ENCODE peak calls at places on chromosome 14, in eight cellular contexts. One of them, this sample, is unnamed.

GRCh38 chr14:23381017-23381375 is 4.2 kb downstream of the CMTM5 start:
- DNase-seq in PC-3: no peak
- DNase-seq in SJSA1: no peak
- DNase-seq in heart right ventricle: no peak
- DNase-seq in spleen: no peak
- DNase-seq in prostate gland: no peak
- DNase-seq in CD8-positive, alpha-beta T cell: no peak
- DNase-seq in uterus: no peak
- DNase-seq in this sample: no peak

GRCh38 chr14:54175298-54175942 is 218.8 kb upstream of the BMP4 start:
- DNase-seq in PC-3: peak; percentile 100
- DNase-seq in SJSA1: peak; percentile 59
- DNase-seq in heart right ventricle: no peak
- DNase-seq in spleen: no peak
- DNase-seq in prostate gland: peak; percentile 59
- DNase-seq in CD8-positive, alpha-beta T cell: peak; percentile 8
- DNase-seq in uterus: peak; percentile 61
- DNase-seq in this sample: peak; percentile 49

GRCh38 chr14:97779140-97779539 is 982.0 kb downstream of the VRK1 start:
- DNase-seq in PC-3: no peak
- DNase-seq in SJSA1: no peak
- DNase-seq in heart right ventricle: no peak
- DNase-seq in spleen: no peak
- DNase-seq in prostate gland: no peak
- DNase-seq in CD8-positive, alpha-beta T cell: no peak
- DNase-seq in uterus: no peak
- DNase-seq in this sample: no peak

GRCh38 chr14:34297786-34298520 is 164.1 kb downstream of the SPTSSA start:
- DNase-seq in PC-3: no peak
- DNase-seq in SJSA1: no peak
- DNase-seq in heart right ventricle: no peak
- DNase-seq in spleen: no peak
- DNase-seq in prostate gland: no peak
- DNase-seq in CD8-positive, alpha-beta T cell: no peak
- DNase-seq in uterus: no peak
- DNase-seq in this sample: no peak

GRCh38 chr14:33589334-33589733 is 361.5 kb downstream of the EGLN3 start:
- DNase-seq in PC-3: peak; percentile 98
- DNase-seq in SJSA1: no peak
- DNase-seq in heart right ventricle: no peak
- DNase-seq in spleen: no peak
- DNase-seq in prostate gland: peak; percentile 5
- DNase-seq in CD8-positive, alpha-beta T cell: no peak
- DNase-seq in uterus: peak; percentile 14
- DNase-seq in this sample: no peak

GRCh38 chr14:101980700-101981099 is 16.3 kb downstream of the DYNC1H1 start:
- DNase-seq in PC-3: peak; percentile 98
- DNase-seq in SJSA1: peak; percentile 76
- DNase-seq in heart right ventricle: no peak
- DNase-seq in spleen: no peak
- DNase-seq in prostate gland: peak; percentile 84
- DNase-seq in CD8-positive, alpha-beta T cell: no peak
- DNase-seq in uterus: peak; percentile 86
- DNase-seq in this sample: no peak

GRCh38 chr14:81243499-81243898 is 22.7 kb upstream of the GTF2A1 start:
- DNase-seq in PC-3: no peak
- DNase-seq in SJSA1: no peak
- DNase-seq in heart right ventricle: no peak
- DNase-seq in spleen: no peak
- DNase-seq in prostate gland: no peak
- DNase-seq in CD8-positive, alpha-beta T cell: no peak
- DNase-seq in uterus: no peak
- DNase-seq in this sample: no peak

GRCh38 chr14:79514700-79515099 is 696.6 kb downstream of the DIO2 start:
- DNase-seq in PC-3: peak; percentile 75
- DNase-seq in SJSA1: peak; percentile 40
- DNase-seq in heart right ventricle: no peak
- DNase-seq in spleen: no peak
- DNase-seq in prostate gland: no peak
- DNase-seq in CD8-positive, alpha-beta T cell: no peak
- DNase-seq in uterus: no peak
- DNase-seq in this sample: no peak

GRCh38 chr14:49134940-49135339 is 451.2 kb downstream of the RPS29 start:
- DNase-seq in PC-3: peak; percentile 15
- DNase-seq in SJSA1: no peak
- DNase-seq in heart right ventricle: no peak
- DNase-seq in spleen: no peak
- DNase-seq in prostate gland: no peak
- DNase-seq in CD8-positive, alpha-beta T cell: no peak
- DNase-seq in uterus: no peak
- DNase-seq in this sample: no peak

GRCh38 chr14:101918125-101918989 is 46.0 kb upstream of the DYNC1H1 start:
- DNase-seq in PC-3: no peak
- DNase-seq in SJSA1: no peak
- DNase-seq in heart right ventricle: no peak
- DNase-seq in spleen: no peak
- DNase-seq in prostate gland: no peak
- DNase-seq in CD8-positive, alpha-beta T cell: no peak
- DNase-seq in uterus: no peak
- DNase-seq in this sample: no peak

GRCh38 chr14:41718477-41719166 is 111.9 kb downstream of the LRFN5 start:
- DNase-seq in PC-3: peak; percentile 53
- DNase-seq in SJSA1: no peak
- DNase-seq in heart right ventricle: no peak
- DNase-seq in spleen: no peak
- DNase-seq in prostate gland: no peak
- DNase-seq in CD8-positive, alpha-beta T cell: no peak
- DNase-seq in uterus: no peak
- DNase-seq in this sample: no peak

GRCh38 chr14:23787436-23787835 is 151.3 kb downstream of the DHRS2 start:
- DNase-seq in PC-3: no peak
- DNase-seq in SJSA1: no peak
- DNase-seq in heart right ventricle: no peak
- DNase-seq in spleen: no peak
- DNase-seq in prostate gland: no peak
- DNase-seq in CD8-positive, alpha-beta T cell: no peak
- DNase-seq in uterus: no peak
- DNase-seq in this sample: no peak

GRCh38 chr14:54487771-54488170 is 1.0 kb downstream of the GMFB start:
- DNase-seq in PC-3: peak; percentile 57
- DNase-seq in SJSA1: no peak
- DNase-seq in heart right ventricle: no peak
- DNase-seq in spleen: no peak
- DNase-seq in prostate gland: no peak
- DNase-seq in CD8-positive, alpha-beta T cell: no peak
- DNase-seq in uterus: no peak
- DNase-seq in this sample: no peak

GRCh38 chr14:101353422-101353821 is 207.9 kb upstream of the DIO3 start:
- DNase-seq in PC-3: no peak
- DNase-seq in SJSA1: peak; percentile 18
- DNase-seq in heart right ventricle: no peak
- DNase-seq in spleen: no peak
- DNase-seq in prostate gland: no peak
- DNase-seq in CD8-positive, alpha-beta T cell: no peak
- DNase-seq in uterus: no peak
- DNase-seq in this sample: no peak

GRCh38 chr14:61802010-61802621 is 39.9 kb downstream of the SNAPC1 start:
- DNase-seq in PC-3: no peak
- DNase-seq in SJSA1: no peak
- DNase-seq in heart right ventricle: no peak
- DNase-seq in spleen: no peak
- DNase-seq in prostate gland: no peak
- DNase-seq in CD8-positive, alpha-beta T cell: no peak
- DNase-seq in uterus: no peak
- DNase-seq in this sample: no peak

GRCh38 chr14:89294872-89295271 is 122.2 kb downstream of the FOXN3 start:
- DNase-seq in PC-3: no peak
- DNase-seq in SJSA1: no peak
- DNase-seq in heart right ventricle: no peak
- DNase-seq in spleen: no peak
- DNase-seq in prostate gland: no peak
- DNase-seq in CD8-positive, alpha-beta T cell: no peak
- DNase-seq in uterus: no peak
- DNase-seq in this sample: no peak

GRCh38 chr14:102659797-102660196 is 67.3 kb downstream of the RCOR1 start:
- DNase-seq in PC-3: peak; percentile 47
- DNase-seq in SJSA1: no peak
- DNase-seq in heart right ventricle: no peak
- DNase-seq in spleen: no peak
- DNase-seq in prostate gland: no peak
- DNase-seq in CD8-positive, alpha-beta T cell: no peak
- DNase-seq in uterus: no peak
- DNase-seq in this sample: no peak

GRCh38 chr14:101965145-101965531 is 765 bp downstream of the DYNC1H1 start:
- DNase-seq in PC-3: peak; percentile 44
- DNase-seq in SJSA1: peak; percentile 61
- DNase-seq in heart right ventricle: peak; percentile 68
- DNase-seq in spleen: peak; percentile 91
- DNase-seq in prostate gland: peak; percentile 60
- DNase-seq in CD8-positive, alpha-beta T cell: peak; percentile 39
- DNase-seq in uterus: peak; percentile 55
- DNase-seq in this sample: peak; percentile 82

GRCh38 chr14:24432259-24433131 is 2.7 kb downstream of the KHNYN start:
- DNase-seq in PC-3: no peak
- DNase-seq in SJSA1: no peak
- DNase-seq in heart right ventricle: no peak
- DNase-seq in spleen: peak; percentile 86
- DNase-seq in prostate gland: no peak
- DNase-seq in CD8-positive, alpha-beta T cell: no peak
- DNase-seq in uterus: peak; percentile 30
- DNase-seq in this sample: no peak

GRCh38 chr14:90302529-90303303 is 29.0 kb downstream of the NRDE2 start:
- DNase-seq in PC-3: no peak
- DNase-seq in SJSA1: no peak
- DNase-seq in heart right ventricle: no peak
- DNase-seq in spleen: no peak
- DNase-seq in prostate gland: no peak
- DNase-seq in CD8-positive, alpha-beta T cell: no peak
- DNase-seq in uterus: no peak
- DNase-seq in this sample: no peak

GRCh38 chr14:94536836-94537235 is 24.4 kb upstream of the SERPINA4 start:
- DNase-seq in PC-3: peak; percentile 5
- DNase-seq in SJSA1: no peak
- DNase-seq in heart right ventricle: no peak
- DNase-seq in spleen: no peak
- DNase-seq in prostate gland: no peak
- DNase-seq in CD8-positive, alpha-beta T cell: no peak
- DNase-seq in uterus: no peak
- DNase-seq in this sample: no peak

GRCh38 chr14:70811065-70811464 is 1.8 kb upstream of the MAP3K9 start:
- DNase-seq in PC-3: peak; percentile 58
- DNase-seq in SJSA1: no peak
- DNase-seq in heart right ventricle: no peak
- DNase-seq in spleen: no peak
- DNase-seq in prostate gland: no peak
- DNase-seq in CD8-positive, alpha-beta T cell: no peak
- DNase-seq in uterus: no peak
- DNase-seq in this sample: peak; percentile 31
- H3K4me3 ChIP-seq in PC-3: peak overlapping the region; percentile 83
- H3K4me3 ChIP-seq in SJSA1: no peak overlapping the region
- H3K4me3 ChIP-seq in heart right ventricle: no peak overlapping the region
- H3K4me3 ChIP-seq in spleen: no peak overlapping the region
- H3K4me3 ChIP-seq in prostate gland: no peak overlapping the region
- H3K4me3 ChIP-seq in CD8-positive, alpha-beta T cell: no peak overlapping the region
- H3K4me3 ChIP-seq in uterus: no peak overlapping the region
- H3K4me3 ChIP-seq in this sample: no peak overlapping the region

DNA sequence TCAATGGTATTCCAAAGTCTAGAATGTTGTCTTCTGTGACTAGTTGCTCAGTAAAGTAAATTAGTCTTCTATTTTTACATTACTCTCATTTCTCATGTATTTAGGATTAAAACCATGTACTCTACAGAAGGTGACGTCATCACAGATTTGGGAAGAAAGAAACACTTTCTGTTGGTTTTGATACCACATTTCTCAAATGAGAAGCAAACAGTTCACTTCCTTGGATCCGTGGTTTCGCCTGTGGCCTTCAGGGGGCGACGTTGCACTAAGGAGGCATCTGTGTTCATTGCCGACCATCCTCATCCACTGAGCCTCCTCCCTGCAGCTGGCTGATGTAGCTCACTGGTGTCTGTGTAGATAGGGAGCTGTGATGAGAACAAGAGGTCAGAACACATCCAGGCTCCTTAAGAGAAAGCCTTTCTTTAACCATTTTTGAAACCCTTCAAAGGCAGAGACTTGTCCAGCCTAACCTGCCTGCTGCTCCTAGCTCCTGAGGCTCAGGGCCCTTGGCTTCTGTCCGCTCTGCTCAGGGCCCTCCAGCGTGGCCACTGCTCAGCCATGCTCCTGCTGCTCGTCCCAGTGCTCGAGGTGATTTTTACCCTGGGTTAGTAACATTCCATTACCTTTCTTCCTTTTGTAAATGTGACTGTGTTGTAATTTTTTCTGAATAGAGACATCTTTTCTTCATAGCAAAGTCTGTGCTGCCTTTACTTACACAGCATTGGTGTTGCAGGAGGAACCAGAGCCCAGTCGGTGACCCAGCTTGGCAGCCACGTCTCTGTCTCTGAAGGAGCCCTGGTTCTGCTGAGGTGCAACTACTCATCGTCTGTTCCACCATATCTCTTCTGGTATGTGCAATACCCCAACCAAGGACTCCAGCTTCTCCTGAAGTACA is 220.6 kb upstream of the OR4E1 start:
- DNase-seq in PC-3: peak; percentile 35
- DNase-seq in SJSA1: no peak
- DNase-seq in heart right ventricle: no peak
- DNase-seq in spleen: peak; percentile 71
- DNase-seq in prostate gland: no peak
- DNase-seq in CD8-positive, alpha-beta T cell: no peak
- DNase-seq in uterus: no peak
- DNase-seq in this sample: peak; percentile 25
- H3K36me3 ChIP-seq in PC-3: no peaks in the 10 kb centered on the region
- H3K36me3 ChIP-seq in SJSA1: no peaks in the 10 kb centered on the region
- H3K36me3 ChIP-seq in heart right ventricle: no peaks in the 10 kb centered on the region
- H3K36me3 ChIP-seq in spleen: no peaks in the 10 kb centered on the region
- H3K36me3 ChIP-seq in prostate gland: no peaks in the 10 kb centered on the region
- H3K36me3 ChIP-seq in CD8-positive, alpha-beta T cell: no peaks in the 10 kb centered on the region
- H3K36me3 ChIP-seq in uterus: no peaks in the 10 kb centered on the region
- H3K36me3 ChIP-seq in this sample: no peaks in the 10 kb centered on the region

DNA sequence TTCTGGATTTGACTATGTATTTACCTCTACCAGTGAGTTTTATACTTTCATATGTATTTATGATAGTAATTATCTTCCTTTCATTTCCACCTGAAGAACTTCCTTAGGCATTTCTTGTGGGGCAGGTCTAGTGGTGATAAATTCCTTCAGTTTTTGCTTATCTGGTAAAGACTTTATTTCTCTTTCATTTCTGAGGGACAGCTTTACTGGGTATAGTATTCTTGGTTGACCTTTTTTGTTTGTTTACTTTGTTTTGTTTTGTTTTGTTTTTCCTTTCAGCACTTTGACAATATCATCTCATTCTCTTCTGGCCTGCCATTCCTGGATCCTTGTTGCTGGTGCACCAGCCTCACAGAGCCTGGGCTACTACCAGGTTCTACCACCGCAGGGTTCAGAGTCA is 53.9 kb upstream of the NFKBIA start:
- DNase-seq in PC-3: no peak
- DNase-seq in SJSA1: no peak
- DNase-seq in heart right ventricle: no peak
- DNase-seq in spleen: no peak
- DNase-seq in prostate gland: no peak
- DNase-seq in CD8-positive, alpha-beta T cell: no peak
- DNase-seq in uterus: no peak
- DNase-seq in this sample: no peak
- H3K4me1 ChIP-seq in PC-3: no peaks in the 10 kb centered on the region
- H3K4me1 ChIP-seq in SJSA1: no peaks in the 10 kb centered on the region
- H3K4me1 ChIP-seq in heart right ventricle: no peaks in the 10 kb centered on the region
- H3K4me1 ChIP-seq in spleen: no peaks in the 10 kb centered on the region
- H3K4me1 ChIP-seq in prostate gland: no peaks in the 10 kb centered on the region
- H3K4me1 ChIP-seq in CD8-positive, alpha-beta T cell: no peaks in the 10 kb centered on the region
- H3K4me1 ChIP-seq in uterus: no peaks in the 10 kb centered on the region
- H3K4me1 ChIP-seq in this sample: no peaks in the 10 kb centered on the region

GRCh38 chr14:105419305-105420091 is at the start of gene MTA1:
- DNase-seq in PC-3: peak; percentile 37
- DNase-seq in SJSA1: no peak
- DNase-seq in heart right ventricle: peak; percentile 61
- DNase-seq in spleen: peak; percentile 88
- DNase-seq in prostate gland: no peak
- DNase-seq in CD8-positive, alpha-beta T cell: no peak
- DNase-seq in uterus: no peak
- DNase-seq in this sample: peak; percentile 35
- H3K4me3 ChIP-seq in PC-3: peak within 1 kb of the TSS; percentile 83
- H3K4me3 ChIP-seq in SJSA1: peak within 1 kb of the TSS; percentile 57
- H3K4me3 ChIP-seq in heart right ventricle: peak within 1 kb of the TSS; percentile 73
- H3K4me3 ChIP-seq in spleen: peak within 1 kb of the TSS; percentile 66
- H3K4me3 ChIP-seq in prostate gland: peak within 1 kb of the TSS; percentile 68
- H3K4me3 ChIP-seq in CD8-positive, alpha-beta T cell: peak within 1 kb of the TSS; percentile 59
- H3K4me3 ChIP-seq in uterus: peak within 1 kb of the TSS; percentile 71
- H3K4me3 ChIP-seq in this sample: peak within 1 kb of the TSS; percentile 32

This sample was measured in CD4-positive, CD25-positive, alpha-beta regulatory T cell.